ENCODE peak calls at places on chromosomes 2 and 18, in eight cellular contexts. E is iris pigment epithelial cell; B is cardiac fibroblast; A is D721Med; H is neural crest cell; F is sigmoid colon; Y is NCI-H748 treated with DMSO at 0.1 percent for 48 hours; L is activated CD8-positive, alpha-beta memory T cell treated with anti-CD3 and anti-CD28 coated beads, Interleukin-2, amount 50 U/mL, for 48 hours. P is an unnamed sample.

GRCh38 chr2:197387179-197387578 is 47.6 kb downstream of the SF3B1 start:
- DNase-seq in A (no peak), F (no peak), B (no peak), H (no peak), E (no peak), Y (no peak), L (no peak), P (no peak)

GRCh38 chr2:162938387-162938786 is 99.8 kb upstream of the KCNH7 start:
- DNase-seq in L (no peak), H (no peak), B (no peak), A (no peak), F (no peak), E (no peak), Y (no peak), P (no peak)

GRCh38 chr2:132681766-132682165 is 11.8 kb upstream of the LYPD1 start:
- DNase-seq in A (no peak), H (no peak), Y (no peak), B (peak; percentile 33), E (peak; percentile 57), L (no peak), F (no peak), P (no peak)

GRCh38 chr2:185436787-185437372 is 301.7 kb upstream of the FSIP2 start:
- DNase-seq in Y (no peak), E (no peak), A (no peak), B (no peak), L (no peak), F (no peak), H (no peak), P (no peak)

GRCh38 chr2:177466337-177467195 is 74.0 kb downstream of the AGPS start:
- DNase-seq in Y (no peak), E (no peak), F (no peak), L (no peak), B (peak; percentile 21), A (no peak), H (no peak), P (no peak)

GRCh38 chr2:68741805-68742306 is 7.2 kb downstream of the ARHGAP25 start:
- DNase-seq in F (no peak), E (peak; percentile 33), L (no peak), Y (no peak), H (no peak), B (peak; percentile 26), A (no peak), P (no peak)

GRCh38 chr2:96906719-96907404 is 37.0 kb upstream of the SEMA4C start:
- DNase-seq in L (no peak), A (no peak), F (peak; percentile 87), Y (no peak), B (no peak), E (no peak), H (no peak), P (no peak)

GRCh38 chr2:10327896-10328666 is 25.4 kb downstream of the HPCAL1 start:
- DNase-seq in F (no peak), B (no peak), E (no peak), H (no peak), Y (no peak), L (no peak), A (no peak), P (no peak)

GRCh38 chr18:72652990-72653593 is 109.0 kb upstream of the CBLN2 start:
- DNase-seq in B (peak; percentile 21), F (no peak), A (peak; percentile 59), Y (no peak), H (peak; percentile 59), L (no peak), E (peak; percentile 4), P (peak; percentile 82)

GRCh38 chr2:26849056-26850001 is 1.4 kb downstream of the DPYSL5 start:
- DNase-seq in E (no peak), H (peak; percentile 55), L (peak; percentile 53), B (no peak), F (no peak), A (no peak), Y (peak; percentile 44), P (peak; percentile 93)

GRCh38 chr2:3443083-3443482 is 63.6 kb downstream of the TRAPPC12 start:
- DNase-seq in F (no peak), Y (no peak), H (no peak), E (no peak), B (no peak), A (no peak), L (no peak), P (no peak)

P was measured in glutamatergic neuron.